ENCODE peak calls at places on chromosomes 4 and X, in seven cellular contexts. L is mammary epithelial cell, Y is kidney, I is adipocyte, B is aorta, M is mesenchymal stem cell, P is OCI-LY7. D is an unnamed sample. For H3K4me1, the result is how much of the 10 kb centered on the place peaks cover.

GRCh38 chr4:42965326-42965725 is 72.8 kb downstream of the GRXCR1 start:
- DNase-seq in L (no peak), Y (no peak), I (no peak), B (no peak), M (no peak), P (peak), D (no peak)

GRCh38 chr4:83356899-83357661 is 22.4 kb upstream of the HPSE start:
- DNase-seq in L (peak), Y (no peak), I (peak), B (no peak), M (peak), P (no peak), D (no peak)

GRCh38 chrX:129593137-129593536 is 53.1 kb downstream of the OCRL start:
- DNase-seq in L (peak), Y (no peak), I (peak), B (no peak), M (no peak), P (no peak), D (peak)

GRCh38 chr4:147599764-147600163 is 17.4 kb upstream of the TMEM184C start:
- DNase-seq in L (no peak), Y (no peak), I (peak), B (no peak), M (peak), P (no peak), D (no peak)

GRCh38 chr4:128837679-128838078 is 28.2 kb downstream of the JADE1 start:
- DNase-seq in L (no peak), Y (no peak), I (no peak), B (no peak), M (no peak), P (no peak), D (no peak)

GRCh38 chrX:132918523-132918922 is 39.9 kb downstream of the HS6ST2 start:
- DNase-seq in L (no peak), Y (no peak), I (no peak), B (no peak), M (no peak), P (no peak), D (no peak)

GRCh38 chr4:103443324-103443723 is 245.2 kb upstream of the CENPE start:
- DNase-seq in L (peak), Y (no peak), I (peak), B (no peak), M (peak), P (no peak), D (no peak)

GRCh38 chr4:134490863-134491262 is 289.3 kb upstream of the PABPC4L start:
- DNase-seq in L (no peak), Y (no peak), I (no peak), B (no peak), M (no peak), P (no peak), D (no peak)

GRCh38 chr4:164012396-164013027 is 518.0 kb downstream of the TMA16 start:
- DNase-seq in L (peak), Y (no peak), I (no peak), B (no peak), M (peak), P (peak), D (no peak)

GRCh38 chr4:16198271-16198670 is 28.0 kb downstream of the TAPT1 start:
- DNase-seq in L (no peak), Y (no peak), I (no peak), B (no peak), M (no peak), P (no peak), D (no peak)

GRCh38 chr4:147481577-147482109 is 746 bp downstream of the EDNRA start:
- DNase-seq in L (no peak), Y (no peak), I (peak), B (no peak), M (peak), P (no peak), D (no peak)

GRCh38 chr4:7894098-7894676 is 45.5 kb downstream of the AFAP1 start:
- DNase-seq in L (peak), Y (no peak), I (no peak), B (peak), M (no peak), P (no peak), D (no peak)

GRCh38 chr4:169604131-169604900 is 8.1 kb downstream of the NEK1 start:
- DNase-seq in L (peak), Y (no peak), I (peak), B (no peak), M (peak), P (no peak), D (no peak)

GRCh38 chr4:116005037-116005805 is 891.8 kb upstream of the NDST4 start:
- DNase-seq in L (no peak), Y (no peak), I (peak), B (no peak), M (peak), P (peak), D (no peak)

GRCh38 chrX:47047989-47048388 is 30.3 kb upstream of the RGN start:
- DNase-seq in L (no peak), Y (no peak), I (no peak), B (no peak), M (peak), P (no peak), D (no peak)

GRCh38 chr4:58761563-58761962 is 1651.4 kb upstream of the IGFBP7 start:
- DNase-seq in L (no peak), Y (no peak), I (no peak), B (no peak), M (no peak), P (no peak), D (no peak)

GRCh38 chr4:77052352-77052751 is 23.4 kb downstream of the CCNI start:
- DNase-seq in L (peak), Y (no peak), I (peak), B (no peak), M (peak), P (peak), D (peak)

GRCh38 chr4:157918036-157918832 is 254.6 kb downstream of the GASK1B start:
- DNase-seq in L (no peak), Y (no peak), I (no peak), B (no peak), M (no peak), P (no peak), D (no peak)

GRCh38 chrX:110087485-110088356 is 84.8 kb downstream of the TMEM164 start:
- DNase-seq in L (peak), Y (no peak), I (peak), B (no peak), M (peak), P (no peak), D (no peak)

GRCh38 chrX:75273483-75273882 is 402 bp upstream of the UPRT start:
- DNase-seq in L (no peak), Y (no peak), I (no peak), B (no peak), M (peak), P (no peak), D (no peak)

GRCh38 chr4:147543039-147543438 is 62.1 kb downstream of the EDNRA start:
- DNase-seq in L (no peak), Y (no peak), I (peak), B (no peak), M (peak), P (no peak), D (no peak)

GRCh38 chr4:86970447-86971354 is 35.9 kb downstream of the AFF1 start:
- DNase-seq in L (no peak), Y (no peak), I (no peak), B (no peak), M (no peak), P (no peak), D (no peak)

GRCh38 chr4:71338846-71339593 is at the start of gene SLC4A4:
- DNase-seq in L (peak), Y (no peak), I (peak), B (no peak), M (peak), P (no peak), D (no peak)

GRCh38 chr4:5824635-5825034 is 68.3 kb downstream of the CRMP1 start:
- DNase-seq in L (peak), Y (no peak), I (peak), B (no peak), M (peak), P (peak), D (no peak)

GRCh38 chrX:46735625-46736024 is 23.3 kb downstream of the SLC9A7 start:
- DNase-seq in L (no peak), Y (no peak), I (no peak), B (no peak), M (no peak), P (no peak), D (no peak)

GRCh38 chr4:21948347-21949072 is at the start of gene KCNIP4:
- DNase-seq in L (peak), Y (peak), I (peak), B (peak), M (peak), P (no peak), D (peak)

GRCh38 chr4:27666943-27667342 is 806.3 kb downstream of the STIM2 start:
- DNase-seq in L (peak), Y (no peak), I (peak), B (no peak), M (peak), P (peak), D (no peak)

GRCh38 chrX:31012509-31013025 is 59.3 kb downstream of the FTHL17 start:
- DNase-seq in L (no peak), Y (no peak), I (no peak), B (no peak), M (no peak), P (no peak), D (no peak)

GRCh38 chrX:71296806-71297205 is 4.7 kb upstream of the ITGB1BP2 start:
- DNase-seq in L (no peak), Y (no peak), I (no peak), B (peak), M (no peak), P (no peak), D (no peak)

GRCh38 chrX:132059973-132060540 is 37.0 kb downstream of the STK26 start:
- DNase-seq in L (no peak), Y (no peak), I (no peak), B (no peak), M (peak), P (no peak), D (no peak)

GRCh38 chr4:103100691-103101090 is 1.1 kb upstream of the BDH2 start:
- DNase-seq in L (no peak), Y (no peak), I (no peak), B (no peak), M (no peak), P (no peak), D (no peak)

GRCh38 chrX:150088766-150089518 is 150.7 kb upstream of the EOLA2 start:
- DNase-seq in L (no peak), Y (peak), I (no peak), B (no peak), M (no peak), P (no peak), D (no peak)

GRCh38 chr4:132865458-132865857 is 283.6 kb upstream of the PCDH10 start:
- DNase-seq in L (peak), Y (no peak), I (no peak), B (no peak), M (no peak), P (no peak), D (no peak)

GRCh38 chr4:151744614-151745013 is 16.2 kb downstream of the GATB start:
- DNase-seq in L (peak), Y (no peak), I (peak), B (no peak), M (peak), P (no peak), D (no peak)

GRCh38 chr4:127622923-127623754 is 9.6 kb upstream of the INTU start:
- DNase-seq in L (peak), Y (peak), I (peak), B (peak), M (no peak), P (no peak), D (peak)

GRCh38 chrX:77160301-77160700 is 286.9 kb upstream of the FGF16 start:
- DNase-seq in L (no peak), Y (no peak), I (no peak), B (no peak), M (no peak), P (peak), D (no peak)

GRCh38 chr4:152328595-152328994 is 207.3 kb downstream of the FBXW7 start:
- DNase-seq in L (peak), Y (no peak), I (peak), B (no peak), M (no peak), P (no peak), D (no peak)

GRCh38 chr4:40991908-40992307 is 222.4 kb downstream of the APBB2 start:
- DNase-seq in L (no peak), Y (no peak), I (no peak), B (no peak), M (no peak), P (peak), D (no peak)

GRCh38 chr4:40998680-40999358 is 215.5 kb downstream of the APBB2 start:
- DNase-seq in L (peak), Y (no peak), I (no peak), B (no peak), M (peak), P (peak), D (no peak)

GRCh38 chr4:40992472-40993298 is 221.7 kb downstream of the APBB2 start:
- DNase-seq in L (peak), Y (no peak), I (no peak), B (no peak), M (peak), P (peak), D (no peak)

GRCh38 chr4:40990899-40991265 is 223.5 kb downstream of the APBB2 start:
- DNase-seq in L (no peak), Y (no peak), I (peak), B (no peak), M (no peak), P (peak), D (no peak)

GRCh38 chr4:40995850-40996249 is 218.5 kb downstream of the APBB2 start:
- DNase-seq in L (no peak), Y (no peak), I (no peak), B (no peak), M (peak), P (peak), D (no peak)
- H3K4me1 ChIP-seq in L (half or more), Y (under half), I (under half), B (under half), M (under half), P (half or more), D (under half)

GRCh38 chr4:52838729-52839722 is 23.1 kb upstream of the RASL11B start:
- DNase-seq in L (peak), Y (no peak), I (no peak), B (no peak), M (no peak), P (no peak), D (no peak)
- H3K4me1 ChIP-seq in L (half or more), Y (under half), I (under half), B (under half), M (under half), P (under half), D (under half)

GRCh38 chr4:1726146-1726934 is 5.0 kb downstream of the TACC3 start:
- DNase-seq in L (peak), Y (peak), I (peak), B (peak), M (peak), P (peak), D (peak)
- H3K4me1 ChIP-seq in L (half or more), Y (under half), I (under half), B (under half), M (half or more), P (under half), D (under half)

GRCh38 chr4:123785515-123785914 is 388.9 kb downstream of the SPRY1 start:
- DNase-seq in L (peak), Y (no peak), I (peak), B (peak), M (peak), P (no peak), D (no peak)

GRCh38 chr4:123787710-123788109 is 391.1 kb downstream of the SPRY1 start:
- DNase-seq in L (no peak), Y (no peak), I (no peak), B (no peak), M (no peak), P (no peak), D (no peak)

GRCh38 chr4:123786955-123787354 is 390.4 kb downstream of the SPRY1 start:
- DNase-seq in L (no peak), Y (no peak), I (peak), B (no peak), M (peak), P (no peak), D (peak)

GRCh38 chr4:123784626-123785025 is 388.0 kb downstream of the SPRY1 start:
- DNase-seq in L (no peak), Y (no peak), I (peak), B (no peak), M (no peak), P (no peak), D (no peak)

DNA sequence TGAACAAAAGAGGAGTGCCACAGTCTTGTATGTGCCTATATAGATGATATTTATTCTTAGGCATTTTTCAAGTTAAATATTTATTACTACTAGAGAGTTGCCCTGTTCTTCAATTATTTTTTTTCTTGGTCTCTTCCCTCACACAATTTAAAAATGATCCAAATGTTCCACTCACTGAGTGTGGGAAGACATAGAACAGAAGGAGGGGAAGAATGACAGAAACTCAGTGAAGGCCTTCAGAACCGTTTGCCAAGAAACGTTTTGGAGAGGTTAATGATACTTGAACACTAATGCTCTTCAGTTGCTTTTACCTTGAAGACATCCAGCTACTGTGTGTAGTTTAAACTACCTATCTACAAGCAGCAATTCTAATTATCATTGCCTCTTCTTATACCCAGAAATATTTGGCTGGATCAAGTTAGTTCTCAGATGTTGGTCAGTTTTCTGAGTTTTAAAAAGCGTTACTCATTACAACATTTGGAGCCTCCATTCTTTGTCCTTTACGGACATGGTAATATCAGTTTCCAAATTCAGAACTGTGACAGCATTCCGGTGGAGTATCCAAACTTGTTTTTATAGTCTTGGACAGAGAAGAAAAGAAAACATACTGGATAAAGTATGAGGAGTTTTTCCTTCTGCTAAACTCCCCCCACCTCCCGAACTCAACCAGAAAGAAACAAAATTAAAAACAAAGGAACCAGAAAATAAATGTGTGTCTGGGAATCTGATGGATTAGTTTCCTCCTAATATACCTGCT is 389.7 kb downstream of the SPRY1 start:
- DNase-seq in L (no peak), Y (no peak), I (peak), B (no peak), M (no peak), P (no peak), D (no peak)
- H3K4me1 ChIP-seq in L (under half), Y (under half), I (half or more), B (under half), M (under half), P (under half), D (under half)

D was measured in mucosa of descending colon.